ENCODE peak calls at places on chromosome 5, in four cellular contexts. O, Q, U and T are unnamed samples.

GRCh38 chr5:14171091-14171490 is 27.9 kb downstream of the TRIO start:
- DNase-seq in O (no peak), Q (no peak), U (no peak), T (no peak)

GRCh38 chr5:16616536-16617271 is at the start of gene RETREG1:
- DNase-seq in O (peak), Q (no peak), U (peak), T (no peak)

GRCh38 chr5:65753189-65753588 is 31.2 kb downstream of the NLN start:
- DNase-seq in O (no peak), Q (no peak), U (no peak), T (no peak)

GRCh38 chr5:132478498-132478855 is 12.1 kb downstream of the IRF1 start:
- DNase-seq in O (no peak), Q (no peak), U (no peak), T (no peak)

GRCh38 chr5:17412760-17413671 is 85.0 kb upstream of the TAF11L2 start:
- DNase-seq in O (no peak), Q (no peak), U (no peak), T (peak)

GRCh38 chr5:86880785-86881492 is 263.2 kb downstream of the COX7C start:
- DNase-seq in O (no peak), Q (peak), U (peak), T (peak)

GRCh38 chr5:139645495-139645871 is 2.7 kb upstream of the CXXC5 start:
- DNase-seq in O (no peak), Q (no peak), U (no peak), T (no peak)

GRCh38 chr5:43802651-43803050 is 199.7 kb downstream of the NNT start:
- DNase-seq in O (no peak), Q (no peak), U (no peak), T (no peak)

GRCh38 chr5:157025093-157025698 is 33.7 kb downstream of the HAVCR1 start:
- DNase-seq in O (no peak), Q (no peak), U (no peak), T (no peak)

GRCh38 chr5:76801159-76801802 is 17.5 kb upstream of the F2RL1 start:
- DNase-seq in O (peak), Q (no peak), U (peak), T (no peak)

GRCh38 chr5:109947667-109948066 is 257.9 kb downstream of the MAN2A1 start:
- DNase-seq in O (no peak), Q (no peak), U (no peak), T (no peak)

GRCh38 chr5:34820593-34820992 is 18.4 kb upstream of the TTC23L start:
- DNase-seq in O (no peak), Q (no peak), U (no peak), T (no peak)

GRCh38 chr5:8058626-8059180 is 189.8 kb downstream of the MTRR start:
- DNase-seq in O (no peak), Q (no peak), U (no peak), T (no peak)

GRCh38 chr5:144485540-144485939 is 314.9 kb downstream of the KCTD16 start:
- DNase-seq in O (no peak), Q (no peak), U (no peak), T (no peak)

GRCh38 chr5:72074238-72074637 is 33.0 kb upstream of the MAP1B start:
- DNase-seq in O (no peak), Q (no peak), U (no peak), T (no peak)

GRCh38 chr5:148957591-148958202 is 105.2 kb downstream of the SH3TC2 start:
- DNase-seq in O (no peak), Q (no peak), U (peak), T (peak)

GRCh38 chr5:148805323-148806290 is 20.8 kb upstream of the ADRB2 start:
- DNase-seq in O (peak), Q (no peak), U (peak), T (peak)

GRCh38 chr5:15995206-15996052 is 184.2 kb downstream of the MARCHF11 start:
- DNase-seq in O (no peak), Q (no peak), U (peak), T (no peak)

GRCh38 chr5:33212900-33213299 is 227.9 kb upstream of the TARS1 start:
- DNase-seq in O (no peak), Q (no peak), U (no peak), T (no peak)

GRCh38 chr5:40834391-40834848 is 602 bp downstream of the RPL37 start:
- DNase-seq in O (no peak), Q (no peak), U (peak), T (no peak)